ENCODE peak calls at places on chromosomes 1 and 21, in six cellular contexts. Z, K, N, C, X and B are unnamed samples.

GRCh38 chr1:22886211-22886610 is 86.5 kb downstream of the LACTBL1 start:
- DNase-seq in Z (no peak), K (no peak), C (no peak), N (no peak), X (peak), B (no peak)

GRCh38 chr1:9860887-9861286 is 37.1 kb upstream of the CLSTN1 start:
- DNase-seq in K (no peak), N (no peak), Z (no peak), C (no peak), X (no peak), B (no peak)

GRCh38 chr1:67162954-67163353 is 3.3 kb upstream of the IL23R start:
- DNase-seq in K (no peak), X (no peak), N (peak), C (peak), Z (no peak), B (no peak)

GRCh38 chr1:31795801-31796621 is 19.8 kb downstream of the SPOCD1 start:
- DNase-seq in X (no peak), Z (no peak), N (peak), K (no peak), C (no peak), B (no peak)

GRCh38 chr1:53544731-53545515 is 85.7 kb downstream of the DMRTB1 start:
- DNase-seq in X (no peak), Z (no peak), K (no peak), C (no peak), N (no peak), B (peak)

GRCh38 chr1:35361638-35362037 is 93.1 kb downstream of the ZMYM4 start:
- DNase-seq in X (no peak), Z (no peak), N (no peak), C (no peak), K (no peak), B (no peak)

GRCh38 chr1:27522148-27522859 is 32.3 kb upstream of the WASF2 start:
- DNase-seq in N (no peak), C (peak), X (no peak), Z (no peak), K (no peak), B (no peak)

GRCh38 chr21:25126564-25126963 is 480.7 kb downstream of the MRPL39 start:
- DNase-seq in K (no peak), X (no peak), N (no peak), C (no peak), Z (no peak), B (no peak)

GRCh38 chr21:43812139-43812821 is 22.9 kb downstream of the RRP1 start:
- DNase-seq in C (peak), X (no peak), N (no peak), K (peak), Z (no peak), B (peak)

GRCh38 chr21:28541371-28542112 is 451.1 kb downstream of the LTN1 start:
- DNase-seq in Z (no peak), N (no peak), X (no peak), K (no peak), C (no peak), B (no peak)

GRCh38 chr1:190000365-190000872 is 477.2 kb downstream of the BRINP3 start:
- DNase-seq in N (peak), K (no peak), X (no peak), C (no peak), Z (no peak), B (no peak)

GRCh38 chr1:241606544-241606943 is 33.6 kb downstream of the CHML start:
- DNase-seq in C (peak), X (no peak), N (no peak), K (no peak), Z (no peak), B (no peak)

GRCh38 chr1:228340686-228341449 is 65.8 kb downstream of the TRIM11 start:
- DNase-seq in C (no peak), X (no peak), Z (no peak), K (no peak), N (no peak), B (peak)

GRCh38 chr1:204069887-204070286 is 3.0 kb upstream of the SOX13 start:
- DNase-seq in X (no peak), N (no peak), C (no peak), Z (no peak), K (no peak), B (no peak)

GRCh38 chr1:1232224-1232800 is at the start of gene B3GALT6:
- DNase-seq in X (no peak), Z (no peak), K (no peak), N (no peak), C (no peak), B (no peak)

GRCh38 chr1:240194120-240194519 is 102.4 kb downstream of the FMN2 start:
- DNase-seq in K (no peak), Z (no peak), C (no peak), N (peak), X (peak), B (no peak)

GRCh38 chr1:55689800-55690199 is 474.6 kb upstream of the USP24 start:
- DNase-seq in N (no peak), Z (no peak), K (no peak), X (no peak), C (no peak), B (no peak)

GRCh38 chr1:245999697-246000637 is 507.1 kb downstream of the SMYD3 start:
- DNase-seq in Z (peak), X (no peak), N (no peak), K (no peak), C (no peak), B (no peak)
- TF ChIP-seq CTCF in Z (no peak), X (no peak), N (no peak), K (no peak), C (no peak), B (no peak)

DNA sequence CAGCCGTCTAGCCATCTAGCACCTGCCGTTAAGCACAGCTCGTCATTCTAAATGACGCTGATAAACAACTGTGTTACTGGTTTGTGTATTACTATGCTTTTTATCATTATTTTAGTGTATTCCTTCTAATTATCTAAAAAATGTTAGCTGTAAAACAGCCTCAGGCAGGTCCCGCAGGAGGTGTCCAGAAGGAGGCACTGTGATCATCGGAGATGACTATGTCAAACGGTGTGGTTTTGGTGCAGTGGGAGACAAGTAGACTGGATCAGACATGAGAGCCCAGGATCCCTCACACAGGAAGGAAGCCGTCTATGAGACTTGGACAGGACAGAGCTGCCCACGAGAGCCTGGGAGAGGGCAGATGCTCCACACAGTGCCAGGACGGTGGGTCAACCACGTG is 55.3 kb upstream of the COL6A1 start:
- DNase-seq in K (no peak), X (no peak), N (no peak), Z (no peak), C (no peak), B (no peak)
- TF ChIP-seq CTCF in K (no peak), X (peak), N (peak), Z (no peak), C (no peak), B (peak)

GRCh38 chr1:197868751-197869501 is 33.5 kb upstream of the C1orf53 start:
- DNase-seq in Z (no peak), N (peak), K (no peak), X (peak), C (peak), B (no peak)
- TF ChIP-seq CTCF in Z (peak), N (peak), K (peak), X (peak), C (peak), B (peak)

DNA sequence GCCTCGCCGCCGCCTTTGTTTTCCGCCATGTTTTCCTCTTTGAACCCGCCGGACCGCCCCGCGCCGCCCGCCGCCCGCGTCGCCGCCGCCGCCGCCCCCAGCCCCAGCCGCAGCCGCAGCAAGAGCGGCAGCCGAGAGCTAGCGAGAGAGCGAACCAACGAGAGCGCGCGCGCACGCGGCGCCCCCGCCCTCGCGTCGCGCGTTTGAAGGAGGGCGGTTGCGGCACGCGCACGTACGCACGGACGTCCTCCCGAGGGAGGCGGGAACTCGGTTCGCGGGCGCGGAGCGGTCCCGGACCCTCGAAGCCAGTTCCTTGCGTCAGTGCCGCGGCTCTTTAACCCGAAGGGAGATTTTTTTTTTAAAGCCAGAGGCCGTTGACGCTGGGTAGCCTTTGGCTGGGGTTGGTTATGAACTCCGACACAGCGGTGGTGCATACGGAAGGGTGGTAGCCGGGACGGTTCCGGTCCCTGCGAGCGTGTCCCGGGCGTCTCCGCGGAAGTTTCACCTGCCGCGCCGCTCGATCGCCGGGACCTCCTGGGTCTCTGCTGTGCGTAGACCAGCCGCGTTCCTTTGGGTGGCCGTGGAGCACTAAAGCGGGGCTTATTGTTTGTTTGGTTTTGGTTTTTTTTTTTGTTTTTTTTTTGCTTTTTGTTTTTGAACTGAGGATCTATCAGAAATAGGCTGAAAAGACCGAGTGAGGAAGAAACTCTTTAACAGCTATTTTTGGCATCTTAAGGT is at the start of gene TRIM33:
- DNase-seq in Z (peak), N (peak), K (peak), C (peak), X (peak), B (peak)
- TF ChIP-seq CTCF in Z (no peak), N (no peak), K (no peak), C (no peak), X (no peak), B (no peak)

DNA sequence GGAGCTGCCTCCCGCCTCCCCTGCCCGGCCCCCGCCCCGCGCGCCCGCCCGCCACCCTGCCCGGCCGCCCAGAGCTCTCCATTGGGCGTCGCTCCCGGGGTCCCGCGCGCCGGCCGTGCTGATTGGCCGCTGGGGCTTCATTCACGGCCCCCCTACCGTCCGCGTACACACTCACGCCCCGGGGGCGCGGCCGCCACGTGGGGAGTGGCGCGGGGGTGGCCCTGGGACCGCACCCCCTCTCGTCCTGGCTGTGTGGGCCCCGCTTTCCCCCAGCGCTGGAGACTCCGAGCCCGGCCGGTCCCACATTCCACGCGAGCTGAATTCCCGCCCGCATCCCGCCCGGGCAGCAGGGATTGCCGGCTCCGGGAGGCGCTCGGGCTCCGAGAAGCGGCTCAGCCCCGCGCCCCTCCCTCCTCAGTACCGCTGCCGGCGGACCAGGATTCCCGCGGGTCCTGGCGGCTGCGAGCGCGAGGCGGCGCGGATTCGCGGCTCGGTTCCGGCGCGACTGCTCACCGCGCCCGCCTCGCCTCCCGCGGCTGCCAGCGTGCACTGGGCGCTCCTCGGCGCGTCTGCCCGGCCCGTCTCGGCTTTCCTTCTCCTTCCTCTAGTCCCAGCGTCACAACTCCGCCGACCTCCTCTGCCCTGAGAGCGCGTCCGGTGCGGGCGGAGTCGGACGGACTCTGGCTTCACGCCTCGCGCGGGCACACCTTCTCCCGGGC is 450 bp upstream of the POU3F1 start:
- DNase-seq in C (peak), Z (no peak), X (peak), K (peak), N (peak), B (peak)
- TF ChIP-seq CTCF in C (peak), Z (no peak), X (no peak), K (no peak), N (no peak), B (peak)

GRCh38 chr1:8214501-8215173 is 103.3 kb upstream of the SLC45A1 start:
- DNase-seq in X (no peak), Z (no peak), N (no peak), K (no peak), C (no peak), B (no peak)
- TF ChIP-seq CTCF in X (peak), Z (no peak), N (no peak), K (no peak), C (no peak), B (peak)